ENCODE peak calls at places on chromosomes 3 and 15, in four cellular contexts. K is right atrium auricular region, C is adrenal gland, E is hepatocyte. M is an unnamed sample. For H3K4me1, the result is how much of the 10 kb centered on the place peaks cover.

GRCh38 chr3:101858464-101858863 is 9.2 kb downstream of the NFKBIZ start:
- DNase-seq in K (no peak), C (no peak), E (no peak), M (no peak)

GRCh38 chr3:124352143-124352528 is 360.2 kb upstream of the ROPN1 start:
- DNase-seq in K (no peak), C (no peak), E (no peak), M (no peak)

GRCh38 chr3:9903904-9904303 is 1.3 kb downstream of the IL17RE start:
- DNase-seq in K (no peak), C (no peak), E (no peak), M (no peak)

GRCh38 chr3:64612082-64612860 is 75.5 kb downstream of the ADAMTS9 start:
- DNase-seq in K (no peak), C (peak), E (peak), M (peak)

GRCh38 chr3:134810052-134810435 is 15.0 kb downstream of the EPHB1 start:
- DNase-seq in K (no peak), C (no peak), E (no peak), M (no peak)

GRCh38 chr15:27899583-27900295 is 199.4 kb downstream of the OCA2 start:
- DNase-seq in K (no peak), C (no peak), E (no peak), M (no peak)

GRCh38 chr3:170585008-170585936 is 603 bp downstream of the SLC7A14 start:
- DNase-seq in K (no peak), C (no peak), E (no peak), M (peak)

GRCh38 chr15:84598993-84599392 is 1.8 kb upstream of the ZSCAN2 start:
- DNase-seq in K (no peak), C (peak), E (peak), M (peak)

GRCh38 chr15:46304320-46304719 is 669.5 kb downstream of the SQOR start:
- DNase-seq in K (no peak), C (no peak), E (peak), M (peak)

GRCh38 chr3:52532838-52533622 is 627 bp downstream of the NT5DC2 start:
- DNase-seq in K (peak), C (peak), E (peak), M (peak)

GRCh38 chr3:71323558-71323957 is 260.0 kb downstream of the FOXP1 start:
- DNase-seq in K (no peak), C (no peak), E (no peak), M (no peak)

GRCh38 chr3:58197588-58197987 is 13.2 kb downstream of the DNASE1L3 start:
- DNase-seq in K (no peak), C (no peak), E (no peak), M (no peak)

GRCh38 chr15:35698978-35699377 is 153.0 kb upstream of the DPH6 start:
- DNase-seq in K (no peak), C (no peak), E (no peak), M (no peak)

GRCh38 chr15:48456126-48456525 is 124.9 kb downstream of the DUT start:
- DNase-seq in K (no peak), C (no peak), E (no peak), M (no peak)

GRCh38 chr15:71131601-71132357 is 16.5 kb downstream of the THSD4 start:
- DNase-seq in K (no peak), C (no peak), E (no peak), M (no peak)

GRCh38 chr3:195068045-195068444 is 202.9 kb downstream of the XXYLT1 start:
- DNase-seq in K (no peak), C (no peak), E (no peak), M (no peak)

GRCh38 chr3:194251891-194252560 is 99.1 kb downstream of the CPN2 start:
- DNase-seq in K (no peak), C (no peak), E (no peak), M (no peak)

GRCh38 chr3:196220587-196220986 is 4.3 kb downstream of the SLC51A start:
- DNase-seq in K (peak), C (no peak), E (no peak), M (no peak)

GRCh38 chr3:150135321-150135721 is 164.6 kb upstream of the PFN2 start:
- DNase-seq in K (no peak), C (no peak), E (no peak), M (no peak)

GRCh38 chr3:39760325-39760724 is 49.1 kb upstream of the MYRIP start:
- DNase-seq in K (no peak), C (no peak), E (no peak), M (no peak)

GRCh38 chr15:51982013-51982769 is 10.6 kb upstream of the LEO1 start:
- DNase-seq in K (no peak), C (peak), E (peak), M (peak)

GRCh38 chr3:13010770-13011169 is 62.5 kb downstream of the IQSEC1 start:
- DNase-seq in K (no peak), C (no peak), E (no peak), M (no peak)

GRCh38 chr3:44954962-44955361 is 21.0 kb downstream of the ZDHHC3 start:
- DNase-seq in K (no peak), C (no peak), E (peak), M (peak)

GRCh38 chr3:32493437-32494414 is 8.9 kb downstream of the CMTM6 start:
- DNase-seq in K (no peak), C (no peak), E (no peak), M (peak)

GRCh38 chr3:189342811-189343210 is 171.0 kb downstream of the TPRG1 start:
- DNase-seq in K (no peak), C (no peak), E (no peak), M (no peak)

GRCh38 chr3:46609944-46610722 is 2.2 kb upstream of the FAM240A start:
- DNase-seq in K (no peak), C (no peak), E (no peak), M (no peak)

GRCh38 chr15:89023311-89023961 is 64.8 kb upstream of the ABHD2 start:
- DNase-seq in K (no peak), C (peak), E (no peak), M (peak)

GRCh38 chr3:42830437-42831320 is 21.4 kb downstream of the ACKR2 start:
- DNase-seq in K (no peak), C (no peak), E (peak), M (peak)

GRCh38 chr15:41565702-41566101 is 6.7 kb downstream of the TYRO3 start:
- DNase-seq in K (no peak), C (no peak), E (no peak), M (no peak)

GRCh38 chr15:59028387-59028955 is 41.0 kb downstream of the RNF111 start:
- DNase-seq in K (no peak), C (no peak), E (no peak), M (no peak)

GRCh38 chr3:36911990-36912804 is 32.7 kb downstream of the TRANK1 start:
- DNase-seq in K (peak), C (no peak), E (peak), M (no peak)

GRCh38 chr15:54017911-54018310 is 39.7 kb downstream of the UNC13C start:
- DNase-seq in K (no peak), C (no peak), E (no peak), M (no peak)

GRCh38 chr3:189727898-189728297 is 96.7 kb downstream of the TP63 start:
- DNase-seq in K (no peak), C (no peak), E (no peak), M (peak)

GRCh38 chr3:178117641-178118040 is 418.6 kb upstream of the KCNMB2 start:
- DNase-seq in K (no peak), C (no peak), E (no peak), M (no peak)

GRCh38 chr3:178120367-178120766 is 415.9 kb upstream of the KCNMB2 start:
- DNase-seq in K (no peak), C (no peak), E (no peak), M (no peak)
- H3K27ac ChIP-seq in K (no peak), C (no peak), E (peak), M (no peak)

GRCh38 chr3:122102191-122102935 is 47.2 kb downstream of the CD86 start:
- DNase-seq in K (no peak), C (no peak), E (no peak), M (no peak)
- H3K4me1 ChIP-seq in K (under half), C (under half), E (under half), M (under half)

GRCh38 chr3:84958495-84959469 is at the start of gene CADM2:
- DNase-seq in K (peak), C (peak), E (peak), M (peak)
- TF ChIP-seq CTCF in K (peak), C (peak), E (peak), M (no peak)

GRCh38 chr3:119825820-119826219 is 43.9 kb downstream of the NR1I2 start:
- DNase-seq in K (no peak), C (no peak), E (peak), M (no peak)
- H3K27ac ChIP-seq in K (no peak), C (no peak), E (peak), M (no peak)

GRCh38 chr3:184609861-184610365 is 48.3 kb downstream of the EPHB3 start:
- DNase-seq in K (no peak), C (no peak), E (no peak), M (no peak)

GRCh38 chr3:184604039-184604955 is 42.7 kb downstream of the EPHB3 start:
- DNase-seq in K (no peak), C (no peak), E (no peak), M (peak)

GRCh38 chr3:184611606-184612304 is 50.2 kb downstream of the EPHB3 start:
- DNase-seq in K (no peak), C (no peak), E (no peak), M (no peak)

GRCh38 chr3:184604956-184605290 is 43.3 kb downstream of the EPHB3 start:
- DNase-seq in K (no peak), C (no peak), E (no peak), M (no peak)

DNA sequence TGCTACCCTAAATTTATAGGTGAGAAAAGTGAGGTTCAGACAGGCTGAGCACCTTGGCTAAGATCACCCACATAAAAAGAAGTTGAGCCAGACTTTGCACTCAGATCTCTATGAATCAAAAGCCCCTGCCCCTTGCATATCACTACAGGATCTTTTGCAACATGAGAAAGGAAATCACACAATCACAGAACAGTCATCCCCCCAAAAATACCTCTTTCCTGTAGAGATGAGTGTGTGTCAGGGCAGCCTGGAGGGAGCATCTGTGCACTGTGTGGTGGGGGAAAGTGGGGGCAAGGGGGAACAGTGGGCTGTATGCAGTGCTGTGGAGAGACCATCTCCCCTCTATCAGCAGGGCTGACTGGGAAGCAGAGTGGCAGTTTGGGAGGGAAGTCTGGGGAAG is 46.6 kb downstream of the EPHB3 start:
- DNase-seq in K (no peak), C (no peak), E (no peak), M (no peak)
- H3K4me1 ChIP-seq in K (under half), C (under half), E (under half), M (under half)